ENCODE peak calls at places on chromosomes 3 and 15, in nine cellular contexts. F, P, I, C, B, G, T, J and U are unnamed samples.

GRCh38 chr3:69930564-69930963 is 69.0 kb upstream of the SAMMSON start:
- DNase-seq in G (peak), B (no peak), I (no peak), F (no peak), J (no peak), P (no peak), T (no peak), C (no peak), U (no peak)

GRCh38 chr3:123122525-123123315 is 55.9 kb downstream of the PDIA5 start:
- DNase-seq in P (no peak), B (no peak), T (no peak), G (peak), I (no peak), C (no peak), F (no peak), J (no peak), U (no peak)

GRCh38 chr3:40079203-40079844 is 230.2 kb upstream of the EIF1B start:
- DNase-seq in G (peak), C (no peak), J (no peak), I (no peak), P (no peak), F (no peak), T (no peak), B (no peak), U (no peak)

GRCh38 chr15:89486726-89487050 is 9.7 kb downstream of the RHCG start:
- DNase-seq in F (peak), T (no peak), I (no peak), J (no peak), B (no peak), G (no peak), C (peak), P (peak), U (peak)

GRCh38 chr3:48065035-48065434 is 48.8 kb upstream of the MAP4 start:
- DNase-seq in I (no peak), G (peak), J (no peak), B (no peak), P (no peak), F (no peak), C (no peak), T (no peak), U (no peak)

GRCh38 chr15:78726870-78727551 is 84.3 kb downstream of the ADAMTS7 start:
- DNase-seq in B (peak), I (no peak), T (no peak), G (no peak), P (no peak), C (no peak), J (no peak), F (no peak), U (no peak)

GRCh38 chr3:35383719-35384555 is 255.4 kb upstream of the ARPP21 start:
- DNase-seq in I (peak), J (no peak), F (no peak), C (no peak), B (no peak), T (no peak), P (no peak), G (no peak), U (no peak)

GRCh38 chr3:38834110-38834509 is 18.1 kb upstream of the SCN10A start:
- DNase-seq in I (no peak), T (peak), J (no peak), F (no peak), P (peak), C (no peak), B (no peak), G (peak), U (peak)

GRCh38 chr3:4850928-4851265 is 128.3 kb upstream of the BHLHE40 start:
- DNase-seq in B (no peak), F (no peak), C (no peak), J (no peak), T (no peak), I (no peak), P (no peak), G (no peak), U (no peak)

GRCh38 chr3:11060500-11061251 is 68.1 kb downstream of the SLC6A1 start:
- DNase-seq in P (peak), I (peak), J (no peak), B (peak), G (peak), T (peak), F (peak), C (peak), U (peak)

GRCh38 chr3:177601120-177601519 is 403.8 kb upstream of the TBL1XR1 start:
- DNase-seq in G (no peak), T (no peak), P (no peak), C (no peak), B (no peak), I (no peak), J (no peak), F (no peak), U (no peak)

GRCh38 chr3:183253364-183253960 is 409 bp downstream of the B3GNT5 start:
- DNase-seq in C (no peak), B (peak), G (peak), I (no peak), P (peak), F (peak), J (no peak), T (peak), U (peak)

GRCh38 chr3:26004205-26004604 is 214.3 kb downstream of the OXSM start:
- DNase-seq in T (no peak), I (no peak), F (no peak), C (no peak), B (no peak), G (no peak), P (no peak), J (no peak), U (no peak)

GRCh38 chr15:31156808-31157207 is 55.3 kb upstream of the TRPM1 start:
- DNase-seq in P (no peak), C (no peak), G (no peak), T (no peak), F (no peak), B (no peak), J (no peak), I (no peak), U (no peak)

GRCh38 chr15:98155356-98155755 is 194.9 kb downstream of the ARRDC4 start:
- DNase-seq in C (no peak), J (no peak), T (no peak), F (no peak), B (no peak), I (no peak), P (no peak), G (no peak), U (no peak)

GRCh38 chr3:45575491-45575923 is 19.0 kb upstream of the LIMD1 start:
- DNase-seq in J (no peak), I (no peak), G (no peak), F (no peak), T (no peak), B (no peak), P (no peak), C (no peak), U (no peak)

GRCh38 chr15:66907826-66908502 is 157.4 kb upstream of the SMAD3 start:
- DNase-seq in G (peak), J (no peak), F (peak), I (peak), B (no peak), C (peak), P (no peak), T (peak), U (no peak)

GRCh38 chr3:192831111-192831644 is 86.5 kb downstream of the MB21D2 start:
- DNase-seq in I (no peak), J (no peak), C (no peak), T (no peak), P (no peak), B (no peak), G (peak), F (no peak), U (no peak)

GRCh38 chr15:89754361-89755154 is 3.5 kb upstream of the MESP1 start:
- DNase-seq in T (no peak), C (no peak), G (peak), I (no peak), B (no peak), F (no peak), P (no peak), J (no peak), U (no peak)

GRCh38 chr3:119376758-119377157 is 82.6 kb downstream of the ARHGAP31 start:
- DNase-seq in F (no peak), J (no peak), G (no peak), B (no peak), I (no peak), C (no peak), P (no peak), T (no peak), U (no peak)

GRCh38 chr15:88911766-88912118 is 1.4 kb downstream of the MFGE8 start:
- DNase-seq in T (peak), C (no peak), P (no peak), B (no peak), J (no peak), G (peak), I (peak), F (no peak), U (peak)

GRCh38 chr15:28021281-28022039 is 77.7 kb downstream of the OCA2 start:
- DNase-seq in T (peak), I (peak), P (no peak), J (no peak), F (peak), G (peak), C (no peak), B (peak), U (no peak)

GRCh38 chr15:43225201-43225949 is 4.6 kb upstream of the EPB42 start:
- DNase-seq in F (no peak), J (no peak), G (peak), C (peak), P (no peak), I (peak), T (no peak), B (no peak), U (no peak)

GRCh38 chr3:31762888-31763351 is 218.1 kb downstream of the OSBPL10 start:
- DNase-seq in P (no peak), J (no peak), F (no peak), B (no peak), I (no peak), G (no peak), C (no peak), T (no peak), U (no peak)

GRCh38 chr3:100400782-100401673 is at the start of the genes LNP1 and TOMM70:
- DNase-seq in P (peak), F (peak), J (peak), T (peak), I (peak), G (peak), C (peak), B (peak), U (peak)

GRCh38 chr3:4504340-4505261 is 11.5 kb downstream of the ITPR1 start:
- DNase-seq in F (no peak), C (no peak), J (peak), G (no peak), P (no peak), T (no peak), I (no peak), B (no peak), U (no peak)

GRCh38 chr3:46466871-46467403 is 2.2 kb upstream of the LTF start:
- DNase-seq in F (no peak), P (no peak), B (peak), J (no peak), I (no peak), T (no peak), G (no peak), C (no peak), U (no peak)

GRCh38 chr3:188796122-188796631 is 375.6 kb upstream of the TPRG1 start:
- DNase-seq in P (no peak), G (peak), J (no peak), C (no peak), F (no peak), B (no peak), T (no peak), I (no peak), U (no peak)